ENCODE peak calls at places on chromosomes 5 and 9, in seven cellular contexts. One of them, this sample, is unnamed.

GRCh38 chr5:124745367-124746251 is 830 bp downstream of the ZNF608 start:
- DNase-seq in mesendoderm: no peak
- DNase-seq in neuronal stem cell: no peak
- DNase-seq in IMR-90: peak; percentile 51
- DNase-seq in fibroblast of lung: peak; percentile 72
- DNase-seq in Karpas-422: no peak
- DNase-seq in adipocyte: peak; percentile 30
- DNase-seq in this sample: no peak

GRCh38 chr5:63613430-63613829 is 348.8 kb downstream of the HTR1A start:
- DNase-seq in mesendoderm: no peak
- DNase-seq in neuronal stem cell: no peak
- DNase-seq in IMR-90: no peak
- DNase-seq in fibroblast of lung: no peak
- DNase-seq in Karpas-422: no peak
- DNase-seq in adipocyte: no peak
- DNase-seq in this sample: no peak

GRCh38 chr9:91949946-91950664 is at the start of gene ROR2:
- DNase-seq in mesendoderm: peak; percentile 87
- DNase-seq in neuronal stem cell: peak; percentile 88
- DNase-seq in IMR-90: peak; percentile 63
- DNase-seq in fibroblast of lung: peak; percentile 34
- DNase-seq in Karpas-422: peak; percentile 51
- DNase-seq in adipocyte: peak; percentile 69
- DNase-seq in this sample: peak; percentile 94

GRCh38 chr5:174535691-174536090 is 188.7 kb upstream of the MSX2 start:
- DNase-seq in mesendoderm: peak; percentile 74
- DNase-seq in neuronal stem cell: peak; percentile 21
- DNase-seq in IMR-90: peak; percentile 45
- DNase-seq in fibroblast of lung: peak; percentile 88
- DNase-seq in Karpas-422: no peak
- DNase-seq in adipocyte: peak; percentile 33
- DNase-seq in this sample: peak; percentile 67

GRCh38 chr9:106286249-106286648 is 576.7 kb upstream of the ZNF462 start:
- DNase-seq in mesendoderm: peak; percentile 88
- DNase-seq in neuronal stem cell: peak; percentile 51
- DNase-seq in IMR-90: no peak
- DNase-seq in fibroblast of lung: peak; percentile 20
- DNase-seq in Karpas-422: peak; percentile 40
- DNase-seq in adipocyte: no peak
- DNase-seq in this sample: peak; percentile 74

GRCh38 chr5:72557147-72557501 is 49.9 kb upstream of the ZNF366 start:
- DNase-seq in mesendoderm: no peak
- DNase-seq in neuronal stem cell: no peak
- DNase-seq in IMR-90: no peak
- DNase-seq in fibroblast of lung: no peak
- DNase-seq in Karpas-422: no peak
- DNase-seq in adipocyte: no peak
- DNase-seq in this sample: no peak

GRCh38 chr9:136140966-136141365 is 22.3 kb upstream of the TMEM250 start:
- DNase-seq in mesendoderm: no peak
- DNase-seq in neuronal stem cell: no peak
- DNase-seq in IMR-90: peak; percentile 3
- DNase-seq in fibroblast of lung: no peak
- DNase-seq in Karpas-422: no peak
- DNase-seq in adipocyte: no peak
- DNase-seq in this sample: no peak

GRCh38 chr5:153713913-153714312 is 223.4 kb downstream of the GRIA1 start:
- DNase-seq in mesendoderm: peak; percentile 29
- DNase-seq in neuronal stem cell: no peak
- DNase-seq in IMR-90: no peak
- DNase-seq in fibroblast of lung: peak; percentile 18
- DNase-seq in Karpas-422: no peak
- DNase-seq in adipocyte: no peak
- DNase-seq in this sample: no peak

GRCh38 chr9:6901179-6901578 is 143.4 kb downstream of the KDM4C start:
- DNase-seq in mesendoderm: peak; percentile 51
- DNase-seq in neuronal stem cell: no peak
- DNase-seq in IMR-90: no peak
- DNase-seq in fibroblast of lung: no peak
- DNase-seq in Karpas-422: no peak
- DNase-seq in adipocyte: no peak
- DNase-seq in this sample: peak; percentile 60

GRCh38 chr5:109291090-109291489 is 118.7 kb downstream of the PJA2 start:
- DNase-seq in mesendoderm: peak; percentile 7
- DNase-seq in neuronal stem cell: no peak
- DNase-seq in IMR-90: no peak
- DNase-seq in fibroblast of lung: no peak
- DNase-seq in Karpas-422: no peak
- DNase-seq in adipocyte: no peak
- DNase-seq in this sample: peak; percentile 56

GRCh38 chr9:120507936-120508510 is 71.9 kb downstream of the CDK5RAP2 start:
- DNase-seq in mesendoderm: no peak
- DNase-seq in neuronal stem cell: no peak
- DNase-seq in IMR-90: no peak
- DNase-seq in fibroblast of lung: peak; percentile 41
- DNase-seq in Karpas-422: no peak
- DNase-seq in adipocyte: no peak
- DNase-seq in this sample: no peak

GRCh38 chr9:117672397-117672796 is 31.8 kb upstream of the TLR4 start:
- DNase-seq in mesendoderm: peak; percentile 14
- DNase-seq in neuronal stem cell: no peak
- DNase-seq in IMR-90: no peak
- DNase-seq in fibroblast of lung: peak; percentile 65
- DNase-seq in Karpas-422: no peak
- DNase-seq in adipocyte: no peak
- DNase-seq in this sample: no peak

GRCh38 chr5:98205691-98206461 is 567.6 kb upstream of the RGMB start:
- DNase-seq in mesendoderm: peak; percentile 3
- DNase-seq in neuronal stem cell: no peak
- DNase-seq in IMR-90: peak; percentile 43
- DNase-seq in fibroblast of lung: peak; percentile 71
- DNase-seq in Karpas-422: no peak
- DNase-seq in adipocyte: peak; percentile 9
- DNase-seq in this sample: no peak

GRCh38 chr5:151078490-151079262 is 2.2 kb downstream of the TNIP1 start:
- DNase-seq in mesendoderm: no peak
- DNase-seq in neuronal stem cell: no peak
- DNase-seq in IMR-90: no peak
- DNase-seq in fibroblast of lung: no peak
- DNase-seq in Karpas-422: peak; percentile 72
- DNase-seq in adipocyte: no peak
- DNase-seq in this sample: no peak

GRCh38 chr5:67006152-67006848 is 190.3 kb downstream of the CD180 start:
- DNase-seq in mesendoderm: no peak
- DNase-seq in neuronal stem cell: no peak
- DNase-seq in IMR-90: no peak
- DNase-seq in fibroblast of lung: no peak
- DNase-seq in Karpas-422: no peak
- DNase-seq in adipocyte: no peak
- DNase-seq in this sample: no peak

GRCh38 chr9:73155389-73155788 is 3.7 kb downstream of the ANXA1 start:
- DNase-seq in mesendoderm: no peak
- DNase-seq in neuronal stem cell: no peak
- DNase-seq in IMR-90: no peak
- DNase-seq in fibroblast of lung: no peak
- DNase-seq in Karpas-422: no peak
- DNase-seq in adipocyte: no peak
- DNase-seq in this sample: no peak

GRCh38 chr9:32385885-32386283 is 1.4 kb downstream of the ACO1 start:
- DNase-seq in mesendoderm: no peak
- DNase-seq in neuronal stem cell: no peak
- DNase-seq in IMR-90: no peak
- DNase-seq in fibroblast of lung: no peak
- DNase-seq in Karpas-422: no peak
- DNase-seq in adipocyte: no peak
- DNase-seq in this sample: no peak

GRCh38 chr5:14155730-14156129 is 12.6 kb downstream of the TRIO start:
- DNase-seq in mesendoderm: no peak
- DNase-seq in neuronal stem cell: no peak
- DNase-seq in IMR-90: no peak
- DNase-seq in fibroblast of lung: no peak
- DNase-seq in Karpas-422: no peak
- DNase-seq in adipocyte: no peak
- DNase-seq in this sample: no peak
- H3K9ac ChIP-seq in mesendoderm: no peak overlapping the region
- H3K9ac ChIP-seq in neuronal stem cell: no peak overlapping the region
- H3K9ac ChIP-seq in IMR-90: peak overlapping the region; percentile 71
- H3K9ac ChIP-seq in fibroblast of lung: no peak overlapping the region
- H3K9ac ChIP-seq in Karpas-422: no peak overlapping the region
- H3K9ac ChIP-seq in adipocyte: no peak overlapping the region
- H3K9ac ChIP-seq in this sample: no peak overlapping the region

GRCh38 chr9:128556276-128556675 is 3.9 kb downstream of the SPTAN1 start:
- DNase-seq in mesendoderm: no peak
- DNase-seq in neuronal stem cell: no peak
- DNase-seq in IMR-90: no peak
- DNase-seq in fibroblast of lung: no peak
- DNase-seq in Karpas-422: no peak
- DNase-seq in adipocyte: no peak
- DNase-seq in this sample: no peak

GRCh38 chr9:128553695-128554094 is 1.3 kb downstream of the SPTAN1 start:
- DNase-seq in mesendoderm: peak; percentile 18
- DNase-seq in neuronal stem cell: no peak
- DNase-seq in IMR-90: peak; percentile 86
- DNase-seq in fibroblast of lung: peak; percentile 75
- DNase-seq in Karpas-422: peak; percentile 73
- DNase-seq in adipocyte: peak; percentile 91
- DNase-seq in this sample: no peak

GRCh38 chr9:128552744-128553221 is 396 bp downstream of the SPTAN1 start:
- DNase-seq in mesendoderm: peak; percentile 65
- DNase-seq in neuronal stem cell: peak; percentile 53
- DNase-seq in IMR-90: no peak
- DNase-seq in fibroblast of lung: peak; percentile 32
- DNase-seq in Karpas-422: peak; percentile 81
- DNase-seq in adipocyte: peak; percentile 64
- DNase-seq in this sample: no peak

GRCh38 chr9:128555180-128555721 is 2.9 kb downstream of the SPTAN1 start:
- DNase-seq in mesendoderm: peak; percentile 96
- DNase-seq in neuronal stem cell: peak; percentile 52
- DNase-seq in IMR-90: peak; percentile 79
- DNase-seq in fibroblast of lung: peak; percentile 86
- DNase-seq in Karpas-422: no peak
- DNase-seq in adipocyte: peak; percentile 71
- DNase-seq in this sample: peak; percentile 76

DNA sequence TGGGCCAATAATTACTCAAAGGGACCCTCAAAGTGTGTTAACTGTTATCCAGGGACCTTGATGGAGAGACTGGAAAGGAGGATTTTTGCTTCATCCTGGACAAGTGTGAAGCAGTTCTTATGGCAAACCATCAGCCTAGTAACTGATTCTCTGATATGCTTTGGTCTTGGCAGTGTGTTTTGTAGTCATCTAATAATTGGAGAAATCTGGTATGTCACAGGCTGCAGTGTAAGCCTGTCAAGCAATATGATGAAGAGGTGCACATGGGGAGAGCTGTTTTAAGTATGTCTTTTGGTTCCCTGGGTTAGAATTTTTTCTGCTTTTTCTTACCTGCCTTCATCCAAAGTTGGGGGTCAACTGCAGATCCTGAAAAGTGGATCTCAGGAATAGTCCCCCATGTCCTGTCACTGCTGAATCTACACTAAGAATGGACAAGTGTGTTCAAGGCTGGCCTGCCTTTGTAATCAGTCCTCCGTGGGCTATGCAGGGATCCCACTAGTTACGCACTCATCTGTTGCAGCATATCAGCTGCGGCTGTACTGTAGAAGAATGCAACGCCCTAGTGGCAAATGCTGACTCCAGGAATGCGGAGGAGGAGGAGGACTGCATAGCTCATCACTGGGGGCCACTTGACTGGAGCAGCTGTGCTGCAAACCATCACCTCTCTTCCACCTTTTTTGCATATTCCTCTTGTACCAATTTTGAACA is 1.9 kb downstream of the SPTAN1 start:
- DNase-seq in mesendoderm: peak; percentile 95
- DNase-seq in neuronal stem cell: peak; percentile 58
- DNase-seq in IMR-90: peak; percentile 93
- DNase-seq in fibroblast of lung: peak; percentile 96
- DNase-seq in Karpas-422: peak; percentile 81
- DNase-seq in adipocyte: peak; percentile 95
- DNase-seq in this sample: peak; percentile 84
- H3K9ac ChIP-seq in mesendoderm: peak overlapping the region; percentile 53
- H3K9ac ChIP-seq in neuronal stem cell: no peak overlapping the region
- H3K9ac ChIP-seq in IMR-90: peak overlapping the region; percentile 91
- H3K9ac ChIP-seq in fibroblast of lung: peak overlapping the region; percentile 74
- H3K9ac ChIP-seq in Karpas-422: peak overlapping the region; percentile 70
- H3K9ac ChIP-seq in adipocyte: peak overlapping the region; percentile 94
- H3K9ac ChIP-seq in this sample: peak overlapping the region; percentile 95

GRCh38 chr9:94867842-94868312 is 141.4 kb downstream of the AOPEP start:
- DNase-seq in mesendoderm: no peak
- DNase-seq in neuronal stem cell: no peak
- DNase-seq in IMR-90: peak; percentile 98
- DNase-seq in fibroblast of lung: peak; percentile 97
- DNase-seq in Karpas-422: no peak
- DNase-seq in adipocyte: peak; percentile 93
- DNase-seq in this sample: no peak

GRCh38 chr9:94865599-94866456 is 139.3 kb downstream of the AOPEP start:
- DNase-seq in mesendoderm: no peak
- DNase-seq in neuronal stem cell: peak; percentile 48
- DNase-seq in IMR-90: peak; percentile 84
- DNase-seq in fibroblast of lung: peak; percentile 84
- DNase-seq in Karpas-422: no peak
- DNase-seq in adipocyte: peak; percentile 91
- DNase-seq in this sample: peak; percentile 46

GRCh38 chr9:94868462-94868861 is 142.0 kb downstream of the AOPEP start:
- DNase-seq in mesendoderm: no peak
- DNase-seq in neuronal stem cell: no peak
- DNase-seq in IMR-90: peak; percentile 12
- DNase-seq in fibroblast of lung: peak; percentile 38
- DNase-seq in Karpas-422: no peak
- DNase-seq in adipocyte: no peak
- DNase-seq in this sample: no peak

GRCh38 chr9:94867281-94867841 is 140.9 kb downstream of the AOPEP start:
- DNase-seq in mesendoderm: peak; percentile 33
- DNase-seq in neuronal stem cell: no peak
- DNase-seq in IMR-90: peak; percentile 91
- DNase-seq in fibroblast of lung: peak; percentile 97
- DNase-seq in Karpas-422: no peak
- DNase-seq in adipocyte: peak; percentile 86
- DNase-seq in this sample: no peak

GRCh38 chr9:94866770-94867169 is 140.3 kb downstream of the AOPEP start:
- DNase-seq in mesendoderm: no peak
- DNase-seq in neuronal stem cell: no peak
- DNase-seq in IMR-90: peak; percentile 33
- DNase-seq in fibroblast of lung: peak; percentile 29
- DNase-seq in Karpas-422: no peak
- DNase-seq in adipocyte: no peak
- DNase-seq in this sample: no peak
- H3K9ac ChIP-seq in mesendoderm: no peak overlapping the region
- H3K9ac ChIP-seq in neuronal stem cell: no peak overlapping the region
- H3K9ac ChIP-seq in IMR-90: no peak overlapping the region
- H3K9ac ChIP-seq in fibroblast of lung: no peak overlapping the region
- H3K9ac ChIP-seq in Karpas-422: no peak overlapping the region
- H3K9ac ChIP-seq in adipocyte: peak overlapping the region; percentile 79
- H3K9ac ChIP-seq in this sample: no peak overlapping the region

DNA sequence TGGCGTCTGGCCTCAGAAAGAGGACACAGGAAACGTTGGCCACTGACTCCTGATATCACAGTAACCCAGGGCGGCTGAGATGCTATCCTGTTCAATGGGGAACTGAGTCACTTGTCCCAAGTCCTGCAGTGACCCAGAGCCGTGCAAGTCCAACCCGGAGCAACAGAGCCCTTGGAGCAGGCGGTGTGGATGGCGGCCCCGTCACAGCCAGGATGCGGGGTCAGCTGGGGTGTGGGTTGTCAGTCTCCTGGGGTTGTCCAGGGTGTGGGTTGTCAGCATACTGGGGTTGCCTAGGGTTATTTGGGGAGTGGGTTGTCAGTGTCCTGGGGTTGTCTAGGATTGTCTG is 257.3 kb downstream of the PARP8 start:
- DNase-seq in mesendoderm: no peak
- DNase-seq in neuronal stem cell: no peak
- DNase-seq in IMR-90: no peak
- DNase-seq in fibroblast of lung: no peak
- DNase-seq in Karpas-422: no peak
- DNase-seq in adipocyte: no peak
- DNase-seq in this sample: no peak
- H3K9ac ChIP-seq in mesendoderm: no peak overlapping the region
- H3K9ac ChIP-seq in neuronal stem cell: no peak overlapping the region
- H3K9ac ChIP-seq in IMR-90: no peak overlapping the region
- H3K9ac ChIP-seq in fibroblast of lung: no peak overlapping the region
- H3K9ac ChIP-seq in Karpas-422: no peak overlapping the region
- H3K9ac ChIP-seq in adipocyte: no peak overlapping the region
- H3K9ac ChIP-seq in this sample: no peak overlapping the region

This sample was measured in endodermal cell.